ENCODE peak calls at places on chromosome 11, in five cellular contexts. A is left lung, Z is hepatocyte, O is iris pigment epithelial cell, I is RCC 7860. E is an unnamed sample.

GRCh38 chr11:65243773-65244172 is 18.0 kb upstream of the POLA2 start:
- DNase-seq in I (no peak), Z (no peak), O (no peak), A (no peak), E (no peak)

GRCh38 chr11:108199446-108200321 is 22.8 kb downstream of the NPAT start:
- DNase-seq in O (peak), Z (no peak), I (no peak), A (peak), E (no peak)

GRCh38 chr11:35274909-35275807 is 136.2 kb downstream of the CD44 start:
- DNase-seq in I (peak), Z (peak), A (peak), O (no peak), E (peak)

GRCh38 chr11:96277696-96278038 is 65.3 kb downstream of the MAML2 start:
- DNase-seq in O (no peak), I (no peak), Z (no peak), A (no peak), E (no peak)

GRCh38 chr11:8019671-8020597 is 32.8 kb downstream of the EIF3F start:
- DNase-seq in A (no peak), O (peak), I (no peak), Z (peak), E (no peak)

GRCh38 chr11:115503083-115503885 is 931 bp downstream of the CADM1 start:
- DNase-seq in I (peak), A (peak), Z (peak), O (peak), E (peak)

GRCh38 chr11:78432956-78433355 is 15.3 kb upstream of the GAB2 start:
- DNase-seq in A (no peak), O (peak), I (no peak), Z (no peak), E (no peak)

GRCh38 chr11:35619754-35620640 is 1.7 kb downstream of the FJX1 start:
- DNase-seq in A (no peak), O (peak), Z (peak), I (peak), E (peak)

GRCh38 chr11:31808721-31809542 is 2.2 kb downstream of the PAX6 start:
- DNase-seq in A (no peak), O (no peak), I (no peak), Z (no peak), E (no peak)